ENCODE peak calls at places on chromosome 19, in ten cellular contexts. One of them, this sample, is unnamed.

GRCh38 chr19:53196777-53197396 is 3.7 kb upstream of the ZNF665 start:
- DNase-seq in NCI-H2171 treated with DMSO at 0.1 percent for 48 hours: peak
- DNase-seq in activated naive CD8-positive, alpha-beta T cell treated with anti-CD3 and anti-CD28 coated beads, Interleukin-2, amount 50 U/mL, for 24 hours: peak
- DNase-seq in brain microvascular endothelial cell: peak
- DNase-seq in HCEC 1CT: peak
- DNase-seq in CD4-positive, alpha-beta T cell: peak
- DNase-seq in activated CD8-positive, alpha-beta T cell treated with anti-CD3 and anti-CD28 coated beads, Interleukin-2, amount 10 ng/mL, durations not matched to agents 7 days and 5 days: peak
- DNase-seq in CD4-positive, alpha-beta memory T cell: peak
- DNase-seq in transverse colon: peak
- DNase-seq in NCI-H1694: no peak
- DNase-seq in this sample: peak

GRCh38 chr19:48508729-48509310 is 2.8 kb downstream of the LMTK3 start:
- DNase-seq in NCI-H1694: no peak
- DNase-seq in NCI-H2171 treated with DMSO at 0.1 percent for 48 hours: no peak
- DNase-seq in HCEC 1CT: no peak
- DNase-seq in activated CD8-positive, alpha-beta T cell treated with anti-CD3 and anti-CD28 coated beads, Interleukin-2, amount 10 ng/mL, durations not matched to agents 7 days and 5 days: no peak
- DNase-seq in brain microvascular endothelial cell: no peak
- DNase-seq in CD4-positive, alpha-beta memory T cell: no peak
- DNase-seq in activated naive CD8-positive, alpha-beta T cell treated with anti-CD3 and anti-CD28 coated beads, Interleukin-2, amount 50 U/mL, for 24 hours: no peak
- DNase-seq in transverse colon: no peak
- DNase-seq in CD4-positive, alpha-beta T cell: no peak
- DNase-seq in this sample: no peak

GRCh38 chr19:6736169-6736916 is 1.0 kb downstream of the GPR108 start:
- DNase-seq in CD4-positive, alpha-beta memory T cell: peak
- DNase-seq in activated CD8-positive, alpha-beta T cell treated with anti-CD3 and anti-CD28 coated beads, Interleukin-2, amount 10 ng/mL, durations not matched to agents 7 days and 5 days: peak
- DNase-seq in brain microvascular endothelial cell: peak
- DNase-seq in NCI-H1694: no peak
- DNase-seq in activated naive CD8-positive, alpha-beta T cell treated with anti-CD3 and anti-CD28 coated beads, Interleukin-2, amount 50 U/mL, for 24 hours: peak
- DNase-seq in CD4-positive, alpha-beta T cell: peak
- DNase-seq in HCEC 1CT: peak
- DNase-seq in transverse colon: peak
- DNase-seq in NCI-H2171 treated with DMSO at 0.1 percent for 48 hours: no peak
- DNase-seq in this sample: peak

GRCh38 chr19:18507021-18507726 is 14.7 kb downstream of the ELL start:
- DNase-seq in activated naive CD8-positive, alpha-beta T cell treated with anti-CD3 and anti-CD28 coated beads, Interleukin-2, amount 50 U/mL, for 24 hours: no peak
- DNase-seq in activated CD8-positive, alpha-beta T cell treated with anti-CD3 and anti-CD28 coated beads, Interleukin-2, amount 10 ng/mL, durations not matched to agents 7 days and 5 days: peak
- DNase-seq in CD4-positive, alpha-beta memory T cell: peak
- DNase-seq in transverse colon: peak
- DNase-seq in NCI-H1694: no peak
- DNase-seq in CD4-positive, alpha-beta T cell: no peak
- DNase-seq in brain microvascular endothelial cell: no peak
- DNase-seq in NCI-H2171 treated with DMSO at 0.1 percent for 48 hours: no peak
- DNase-seq in HCEC 1CT: no peak
- DNase-seq in this sample: no peak

GRCh38 chr19:41323430-41324125 is 13.6 kb downstream of the CCDC97 start:
- DNase-seq in CD4-positive, alpha-beta T cell: no peak
- DNase-seq in brain microvascular endothelial cell: peak
- DNase-seq in HCEC 1CT: peak
- DNase-seq in transverse colon: peak
- DNase-seq in CD4-positive, alpha-beta memory T cell: no peak
- DNase-seq in activated naive CD8-positive, alpha-beta T cell treated with anti-CD3 and anti-CD28 coated beads, Interleukin-2, amount 50 U/mL, for 24 hours: no peak
- DNase-seq in NCI-H2171 treated with DMSO at 0.1 percent for 48 hours: peak
- DNase-seq in NCI-H1694: peak
- DNase-seq in activated CD8-positive, alpha-beta T cell treated with anti-CD3 and anti-CD28 coated beads, Interleukin-2, amount 10 ng/mL, durations not matched to agents 7 days and 5 days: no peak
- DNase-seq in this sample: no peak

GRCh38 chr19:719081-719512 is 10.4 kb downstream of the PALM start:
- DNase-seq in HCEC 1CT: no peak
- DNase-seq in activated naive CD8-positive, alpha-beta T cell treated with anti-CD3 and anti-CD28 coated beads, Interleukin-2, amount 50 U/mL, for 24 hours: no peak
- DNase-seq in CD4-positive, alpha-beta memory T cell: no peak
- DNase-seq in NCI-H2171 treated with DMSO at 0.1 percent for 48 hours: no peak
- DNase-seq in CD4-positive, alpha-beta T cell: no peak
- DNase-seq in activated CD8-positive, alpha-beta T cell treated with anti-CD3 and anti-CD28 coated beads, Interleukin-2, amount 10 ng/mL, durations not matched to agents 7 days and 5 days: no peak
- DNase-seq in transverse colon: no peak
- DNase-seq in brain microvascular endothelial cell: no peak
- DNase-seq in NCI-H1694: no peak
- DNase-seq in this sample: no peak

GRCh38 chr19:38394488-38394887 is 6.0 kb downstream of the SPRED3 start:
- DNase-seq in transverse colon: no peak
- DNase-seq in CD4-positive, alpha-beta memory T cell: peak
- DNase-seq in NCI-H1694: no peak
- DNase-seq in HCEC 1CT: no peak
- DNase-seq in activated naive CD8-positive, alpha-beta T cell treated with anti-CD3 and anti-CD28 coated beads, Interleukin-2, amount 50 U/mL, for 24 hours: peak
- DNase-seq in NCI-H2171 treated with DMSO at 0.1 percent for 48 hours: peak
- DNase-seq in brain microvascular endothelial cell: peak
- DNase-seq in activated CD8-positive, alpha-beta T cell treated with anti-CD3 and anti-CD28 coated beads, Interleukin-2, amount 10 ng/mL, durations not matched to agents 7 days and 5 days: peak
- DNase-seq in CD4-positive, alpha-beta T cell: peak
- DNase-seq in this sample: no peak

GRCh38 chr19:18322318-18322758 is 538 bp downstream of the LSM4 start:
- DNase-seq in brain microvascular endothelial cell: peak
- DNase-seq in activated CD8-positive, alpha-beta T cell treated with anti-CD3 and anti-CD28 coated beads, Interleukin-2, amount 10 ng/mL, durations not matched to agents 7 days and 5 days: peak
- DNase-seq in CD4-positive, alpha-beta memory T cell: no peak
- DNase-seq in CD4-positive, alpha-beta T cell: no peak
- DNase-seq in NCI-H1694: peak
- DNase-seq in transverse colon: peak
- DNase-seq in activated naive CD8-positive, alpha-beta T cell treated with anti-CD3 and anti-CD28 coated beads, Interleukin-2, amount 50 U/mL, for 24 hours: peak
- DNase-seq in HCEC 1CT: peak
- DNase-seq in NCI-H2171 treated with DMSO at 0.1 percent for 48 hours: peak
- DNase-seq in this sample: peak

GRCh38 chr19:1105217-1105872 is 1.6 kb downstream of the GPX4 start:
- DNase-seq in CD4-positive, alpha-beta memory T cell: no peak
- DNase-seq in activated naive CD8-positive, alpha-beta T cell treated with anti-CD3 and anti-CD28 coated beads, Interleukin-2, amount 50 U/mL, for 24 hours: no peak
- DNase-seq in NCI-H2171 treated with DMSO at 0.1 percent for 48 hours: no peak
- DNase-seq in HCEC 1CT: no peak
- DNase-seq in brain microvascular endothelial cell: no peak
- DNase-seq in transverse colon: no peak
- DNase-seq in NCI-H1694: no peak
- DNase-seq in activated CD8-positive, alpha-beta T cell treated with anti-CD3 and anti-CD28 coated beads, Interleukin-2, amount 10 ng/mL, durations not matched to agents 7 days and 5 days: no peak
- DNase-seq in CD4-positive, alpha-beta T cell: peak
- DNase-seq in this sample: peak

GRCh38 chr19:1568320-1569019 is at the start of gene MEX3D:
- DNase-seq in transverse colon: peak
- DNase-seq in CD4-positive, alpha-beta T cell: peak
- DNase-seq in brain microvascular endothelial cell: peak
- DNase-seq in HCEC 1CT: peak
- DNase-seq in activated naive CD8-positive, alpha-beta T cell treated with anti-CD3 and anti-CD28 coated beads, Interleukin-2, amount 50 U/mL, for 24 hours: peak
- DNase-seq in NCI-H1694: peak
- DNase-seq in NCI-H2171 treated with DMSO at 0.1 percent for 48 hours: peak
- DNase-seq in CD4-positive, alpha-beta memory T cell: peak
- DNase-seq in activated CD8-positive, alpha-beta T cell treated with anti-CD3 and anti-CD28 coated beads, Interleukin-2, amount 10 ng/mL, durations not matched to agents 7 days and 5 days: peak
- DNase-seq in this sample: peak

GRCh38 chr19:3620145-3620816 is 6.3 kb downstream of the CACTIN start:
- DNase-seq in NCI-H1694: no peak
- DNase-seq in brain microvascular endothelial cell: no peak
- DNase-seq in CD4-positive, alpha-beta T cell: no peak
- DNase-seq in activated CD8-positive, alpha-beta T cell treated with anti-CD3 and anti-CD28 coated beads, Interleukin-2, amount 10 ng/mL, durations not matched to agents 7 days and 5 days: no peak
- DNase-seq in NCI-H2171 treated with DMSO at 0.1 percent for 48 hours: no peak
- DNase-seq in transverse colon: no peak
- DNase-seq in CD4-positive, alpha-beta memory T cell: no peak
- DNase-seq in activated naive CD8-positive, alpha-beta T cell treated with anti-CD3 and anti-CD28 coated beads, Interleukin-2, amount 50 U/mL, for 24 hours: no peak
- DNase-seq in HCEC 1CT: no peak
- DNase-seq in this sample: no peak

GRCh38 chr19:1465191-1466016 is 13.6 kb downstream of the C19orf25 start:
- DNase-seq in brain microvascular endothelial cell: no peak
- DNase-seq in activated naive CD8-positive, alpha-beta T cell treated with anti-CD3 and anti-CD28 coated beads, Interleukin-2, amount 50 U/mL, for 24 hours: peak
- DNase-seq in activated CD8-positive, alpha-beta T cell treated with anti-CD3 and anti-CD28 coated beads, Interleukin-2, amount 10 ng/mL, durations not matched to agents 7 days and 5 days: peak
- DNase-seq in NCI-H1694: no peak
- DNase-seq in NCI-H2171 treated with DMSO at 0.1 percent for 48 hours: no peak
- DNase-seq in CD4-positive, alpha-beta T cell: no peak
- DNase-seq in transverse colon: peak
- DNase-seq in CD4-positive, alpha-beta memory T cell: no peak
- DNase-seq in HCEC 1CT: peak
- DNase-seq in this sample: no peak

GRCh38 chr19:1984360-1984759 is 31.2 kb downstream of the BTBD2 start:
- DNase-seq in activated CD8-positive, alpha-beta T cell treated with anti-CD3 and anti-CD28 coated beads, Interleukin-2, amount 10 ng/mL, durations not matched to agents 7 days and 5 days: no peak
- DNase-seq in CD4-positive, alpha-beta T cell: no peak
- DNase-seq in NCI-H2171 treated with DMSO at 0.1 percent for 48 hours: no peak
- DNase-seq in CD4-positive, alpha-beta memory T cell: no peak
- DNase-seq in NCI-H1694: no peak
- DNase-seq in activated naive CD8-positive, alpha-beta T cell treated with anti-CD3 and anti-CD28 coated beads, Interleukin-2, amount 50 U/mL, for 24 hours: no peak
- DNase-seq in transverse colon: no peak
- DNase-seq in HCEC 1CT: no peak
- DNase-seq in brain microvascular endothelial cell: no peak
- DNase-seq in this sample: no peak

GRCh38 chr19:38425810-38426466 is at the start of gene RASGRP4:
- DNase-seq in brain microvascular endothelial cell: no peak
- DNase-seq in CD4-positive, alpha-beta T cell: no peak
- DNase-seq in activated naive CD8-positive, alpha-beta T cell treated with anti-CD3 and anti-CD28 coated beads, Interleukin-2, amount 50 U/mL, for 24 hours: peak
- DNase-seq in NCI-H1694: no peak
- DNase-seq in NCI-H2171 treated with DMSO at 0.1 percent for 48 hours: no peak
- DNase-seq in CD4-positive, alpha-beta memory T cell: no peak
- DNase-seq in transverse colon: peak
- DNase-seq in HCEC 1CT: no peak
- DNase-seq in activated CD8-positive, alpha-beta T cell treated with anti-CD3 and anti-CD28 coated beads, Interleukin-2, amount 10 ng/mL, durations not matched to agents 7 days and 5 days: peak
- DNase-seq in this sample: no peak

GRCh38 chr19:39127812-39128510 is 2.4 kb downstream of the PAK4 start:
- DNase-seq in CD4-positive, alpha-beta memory T cell: no peak
- DNase-seq in NCI-H1694: no peak
- DNase-seq in HCEC 1CT: no peak
- DNase-seq in transverse colon: peak
- DNase-seq in CD4-positive, alpha-beta T cell: no peak
- DNase-seq in NCI-H2171 treated with DMSO at 0.1 percent for 48 hours: no peak
- DNase-seq in activated CD8-positive, alpha-beta T cell treated with anti-CD3 and anti-CD28 coated beads, Interleukin-2, amount 10 ng/mL, durations not matched to agents 7 days and 5 days: no peak
- DNase-seq in brain microvascular endothelial cell: no peak
- DNase-seq in activated naive CD8-positive, alpha-beta T cell treated with anti-CD3 and anti-CD28 coated beads, Interleukin-2, amount 50 U/mL, for 24 hours: no peak
- DNase-seq in this sample: no peak

GRCh38 chr19:18803550-18804138 is 12.5 kb upstream of the COMP start:
- DNase-seq in NCI-H2171 treated with DMSO at 0.1 percent for 48 hours: no peak
- DNase-seq in NCI-H1694: no peak
- DNase-seq in brain microvascular endothelial cell: no peak
- DNase-seq in CD4-positive, alpha-beta T cell: no peak
- DNase-seq in activated CD8-positive, alpha-beta T cell treated with anti-CD3 and anti-CD28 coated beads, Interleukin-2, amount 10 ng/mL, durations not matched to agents 7 days and 5 days: no peak
- DNase-seq in CD4-positive, alpha-beta memory T cell: no peak
- DNase-seq in HCEC 1CT: no peak
- DNase-seq in activated naive CD8-positive, alpha-beta T cell treated with anti-CD3 and anti-CD28 coated beads, Interleukin-2, amount 50 U/mL, for 24 hours: no peak
- DNase-seq in transverse colon: no peak
- DNase-seq in this sample: no peak

GRCh38 chr19:2266183-2266993 is 10.2 kb upstream of the JSRP1 start:
- DNase-seq in NCI-H2171 treated with DMSO at 0.1 percent for 48 hours: no peak
- DNase-seq in CD4-positive, alpha-beta memory T cell: no peak
- DNase-seq in transverse colon: peak
- DNase-seq in brain microvascular endothelial cell: peak
- DNase-seq in NCI-H1694: no peak
- DNase-seq in activated naive CD8-positive, alpha-beta T cell treated with anti-CD3 and anti-CD28 coated beads, Interleukin-2, amount 50 U/mL, for 24 hours: peak
- DNase-seq in HCEC 1CT: peak
- DNase-seq in activated CD8-positive, alpha-beta T cell treated with anti-CD3 and anti-CD28 coated beads, Interleukin-2, amount 10 ng/mL, durations not matched to agents 7 days and 5 days: peak
- DNase-seq in CD4-positive, alpha-beta T cell: no peak
- DNase-seq in this sample: no peak

GRCh38 chr19:44748426-44749254 is at the start of gene BCL3:
- DNase-seq in HCEC 1CT: no peak
- DNase-seq in NCI-H1694: no peak
- DNase-seq in CD4-positive, alpha-beta memory T cell: peak
- DNase-seq in CD4-positive, alpha-beta T cell: peak
- DNase-seq in activated CD8-positive, alpha-beta T cell treated with anti-CD3 and anti-CD28 coated beads, Interleukin-2, amount 10 ng/mL, durations not matched to agents 7 days and 5 days: peak
- DNase-seq in transverse colon: peak
- DNase-seq in brain microvascular endothelial cell: no peak
- DNase-seq in NCI-H2171 treated with DMSO at 0.1 percent for 48 hours: no peak
- DNase-seq in activated naive CD8-positive, alpha-beta T cell treated with anti-CD3 and anti-CD28 coated beads, Interleukin-2, amount 50 U/mL, for 24 hours: peak
- DNase-seq in this sample: peak

GRCh38 chr19:50333737-50334617 is 4.8 kb upstream of the KCNC3 start:
- DNase-seq in HCEC 1CT: no peak
- DNase-seq in NCI-H1694: no peak
- DNase-seq in activated naive CD8-positive, alpha-beta T cell treated with anti-CD3 and anti-CD28 coated beads, Interleukin-2, amount 50 U/mL, for 24 hours: peak
- DNase-seq in NCI-H2171 treated with DMSO at 0.1 percent for 48 hours: peak
- DNase-seq in transverse colon: peak
- DNase-seq in activated CD8-positive, alpha-beta T cell treated with anti-CD3 and anti-CD28 coated beads, Interleukin-2, amount 10 ng/mL, durations not matched to agents 7 days and 5 days: peak
- DNase-seq in CD4-positive, alpha-beta T cell: no peak
- DNase-seq in brain microvascular endothelial cell: no peak
- DNase-seq in CD4-positive, alpha-beta memory T cell: peak
- DNase-seq in this sample: peak

GRCh38 chr19:31511696-31512095 is 162.5 kb upstream of the TSHZ3 start:
- DNase-seq in activated naive CD8-positive, alpha-beta T cell treated with anti-CD3 and anti-CD28 coated beads, Interleukin-2, amount 50 U/mL, for 24 hours: no peak
- DNase-seq in CD4-positive, alpha-beta memory T cell: no peak
- DNase-seq in activated CD8-positive, alpha-beta T cell treated with anti-CD3 and anti-CD28 coated beads, Interleukin-2, amount 10 ng/mL, durations not matched to agents 7 days and 5 days: no peak
- DNase-seq in HCEC 1CT: no peak
- DNase-seq in CD4-positive, alpha-beta T cell: no peak
- DNase-seq in NCI-H1694: no peak
- DNase-seq in transverse colon: no peak
- DNase-seq in brain microvascular endothelial cell: no peak
- DNase-seq in NCI-H2171 treated with DMSO at 0.1 percent for 48 hours: no peak
- DNase-seq in this sample: no peak

GRCh38 chr19:54100560-54100959 is at the start of gene OSCAR:
- DNase-seq in activated naive CD8-positive, alpha-beta T cell treated with anti-CD3 and anti-CD28 coated beads, Interleukin-2, amount 50 U/mL, for 24 hours: no peak
- DNase-seq in NCI-H2171 treated with DMSO at 0.1 percent for 48 hours: no peak
- DNase-seq in transverse colon: no peak
- DNase-seq in NCI-H1694: no peak
- DNase-seq in CD4-positive, alpha-beta memory T cell: no peak
- DNase-seq in activated CD8-positive, alpha-beta T cell treated with anti-CD3 and anti-CD28 coated beads, Interleukin-2, amount 10 ng/mL, durations not matched to agents 7 days and 5 days: no peak
- DNase-seq in brain microvascular endothelial cell: no peak
- DNase-seq in HCEC 1CT: no peak
- DNase-seq in CD4-positive, alpha-beta T cell: no peak
- DNase-seq in this sample: no peak

GRCh38 chr19:2974342-2974932 is 2.9 kb upstream of the TLE6 start:
- DNase-seq in NCI-H2171 treated with DMSO at 0.1 percent for 48 hours: no peak
- DNase-seq in activated naive CD8-positive, alpha-beta T cell treated with anti-CD3 and anti-CD28 coated beads, Interleukin-2, amount 50 U/mL, for 24 hours: peak
- DNase-seq in NCI-H1694: no peak
- DNase-seq in activated CD8-positive, alpha-beta T cell treated with anti-CD3 and anti-CD28 coated beads, Interleukin-2, amount 10 ng/mL, durations not matched to agents 7 days and 5 days: no peak
- DNase-seq in CD4-positive, alpha-beta T cell: no peak
- DNase-seq in transverse colon: no peak
- DNase-seq in CD4-positive, alpha-beta memory T cell: no peak
- DNase-seq in brain microvascular endothelial cell: peak
- DNase-seq in HCEC 1CT: no peak
- DNase-seq in this sample: no peak

GRCh38 chr19:18023596-18024212 is 15.7 kb downstream of the ARRDC2 start:
- DNase-seq in transverse colon: peak
- DNase-seq in NCI-H1694: no peak
- DNase-seq in CD4-positive, alpha-beta memory T cell: peak
- DNase-seq in NCI-H2171 treated with DMSO at 0.1 percent for 48 hours: peak
- DNase-seq in activated CD8-positive, alpha-beta T cell treated with anti-CD3 and anti-CD28 coated beads, Interleukin-2, amount 10 ng/mL, durations not matched to agents 7 days and 5 days: peak
- DNase-seq in CD4-positive, alpha-beta T cell: peak
- DNase-seq in brain microvascular endothelial cell: peak
- DNase-seq in activated naive CD8-positive, alpha-beta T cell treated with anti-CD3 and anti-CD28 coated beads, Interleukin-2, amount 50 U/mL, for 24 hours: peak
- DNase-seq in HCEC 1CT: no peak
- DNase-seq in this sample: peak

GRCh38 chr19:49581007-49581508 is at the start of gene PRRG2:
- DNase-seq in CD4-positive, alpha-beta memory T cell: no peak
- DNase-seq in brain microvascular endothelial cell: no peak
- DNase-seq in activated naive CD8-positive, alpha-beta T cell treated with anti-CD3 and anti-CD28 coated beads, Interleukin-2, amount 50 U/mL, for 24 hours: no peak
- DNase-seq in transverse colon: peak
- DNase-seq in activated CD8-positive, alpha-beta T cell treated with anti-CD3 and anti-CD28 coated beads, Interleukin-2, amount 10 ng/mL, durations not matched to agents 7 days and 5 days: no peak
- DNase-seq in NCI-H1694: no peak
- DNase-seq in HCEC 1CT: no peak
- DNase-seq in NCI-H2171 treated with DMSO at 0.1 percent for 48 hours: no peak
- DNase-seq in CD4-positive, alpha-beta T cell: no peak
- DNase-seq in this sample: no peak

GRCh38 chr19:53942001-53942786 is 20.5 kb upstream of the CACNG8 start:
- DNase-seq in HCEC 1CT: no peak
- DNase-seq in transverse colon: no peak
- DNase-seq in activated naive CD8-positive, alpha-beta T cell treated with anti-CD3 and anti-CD28 coated beads, Interleukin-2, amount 50 U/mL, for 24 hours: peak
- DNase-seq in brain microvascular endothelial cell: peak
- DNase-seq in activated CD8-positive, alpha-beta T cell treated with anti-CD3 and anti-CD28 coated beads, Interleukin-2, amount 10 ng/mL, durations not matched to agents 7 days and 5 days: peak
- DNase-seq in CD4-positive, alpha-beta memory T cell: no peak
- DNase-seq in CD4-positive, alpha-beta T cell: no peak
- DNase-seq in NCI-H1694: no peak
- DNase-seq in NCI-H2171 treated with DMSO at 0.1 percent for 48 hours: no peak
- DNase-seq in this sample: no peak

GRCh38 chr19:660793-661426 is 2.1 kb downstream of the RNF126 start:
- DNase-seq in NCI-H1694: no peak
- DNase-seq in CD4-positive, alpha-beta memory T cell: no peak
- DNase-seq in brain microvascular endothelial cell: no peak
- DNase-seq in transverse colon: peak
- DNase-seq in activated naive CD8-positive, alpha-beta T cell treated with anti-CD3 and anti-CD28 coated beads, Interleukin-2, amount 50 U/mL, for 24 hours: no peak
- DNase-seq in NCI-H2171 treated with DMSO at 0.1 percent for 48 hours: no peak
- DNase-seq in HCEC 1CT: no peak
- DNase-seq in CD4-positive, alpha-beta T cell: no peak
- DNase-seq in activated CD8-positive, alpha-beta T cell treated with anti-CD3 and anti-CD28 coated beads, Interleukin-2, amount 10 ng/mL, durations not matched to agents 7 days and 5 days: peak
- DNase-seq in this sample: no peak